ENCODE peak calls at places on chromosomes 13 and 19, in six cellular contexts. Y is RWPE2, F is D721Med, J is right lobe of liver, H is uterus, I is RWPE1. Z is an unnamed sample.

GRCh38 chr19:54233941-54234340 is 8.6 kb downstream of the LILRA6 start:
- DNase-seq in Y (no peak), F (no peak), J (no peak), H (no peak), I (no peak), Z (peak)

GRCh38 chr13:40402931-40403412 is 263.5 kb downstream of the FOXO1 start:
- DNase-seq in Y (no peak), F (no peak), J (no peak), H (peak), I (peak), Z (no peak)

GRCh38 chr19:10471909-10472308 is 31.2 kb downstream of the KEAP1 start:
- DNase-seq in Y (no peak), F (no peak), J (no peak), H (no peak), I (no peak), Z (no peak)

GRCh38 chr19:1070931-1071791 is 4.2 kb downstream of the ARHGAP45 start:
- DNase-seq in Y (no peak), F (no peak), J (no peak), H (no peak), I (no peak), Z (no peak)

GRCh38 chr13:70088926-70089325 is 18.7 kb upstream of the ATXN8OS start:
- DNase-seq in Y (no peak), F (no peak), J (no peak), H (no peak), I (no peak), Z (no peak)

GRCh38 chr19:58054792-58055482 is 4.1 kb upstream of the ZNF135 start:
- DNase-seq in Y (no peak), F (no peak), J (no peak), H (peak), I (no peak), Z (no peak)

GRCh38 chr13:98476538-98476966 is 100.4 kb downstream of the STK24 start:
- DNase-seq in Y (peak), F (no peak), J (peak), H (peak), I (peak), Z (no peak)

GRCh38 chr13:106568225-106569003 is 477 bp upstream of the ARGLU1 start:
- DNase-seq in Y (no peak), F (peak), J (no peak), H (no peak), I (no peak), Z (no peak)

GRCh38 chr13:44921931-44922758 is 67.1 kb downstream of the NUFIP1 start:
- DNase-seq in Y (peak), F (no peak), J (no peak), H (peak), I (peak), Z (no peak)

GRCh38 chr13:89490661-89491060 is 1819.5 kb downstream of the SLITRK5 start:
- DNase-seq in Y (no peak), F (no peak), J (no peak), H (no peak), I (no peak), Z (no peak)

DNA sequence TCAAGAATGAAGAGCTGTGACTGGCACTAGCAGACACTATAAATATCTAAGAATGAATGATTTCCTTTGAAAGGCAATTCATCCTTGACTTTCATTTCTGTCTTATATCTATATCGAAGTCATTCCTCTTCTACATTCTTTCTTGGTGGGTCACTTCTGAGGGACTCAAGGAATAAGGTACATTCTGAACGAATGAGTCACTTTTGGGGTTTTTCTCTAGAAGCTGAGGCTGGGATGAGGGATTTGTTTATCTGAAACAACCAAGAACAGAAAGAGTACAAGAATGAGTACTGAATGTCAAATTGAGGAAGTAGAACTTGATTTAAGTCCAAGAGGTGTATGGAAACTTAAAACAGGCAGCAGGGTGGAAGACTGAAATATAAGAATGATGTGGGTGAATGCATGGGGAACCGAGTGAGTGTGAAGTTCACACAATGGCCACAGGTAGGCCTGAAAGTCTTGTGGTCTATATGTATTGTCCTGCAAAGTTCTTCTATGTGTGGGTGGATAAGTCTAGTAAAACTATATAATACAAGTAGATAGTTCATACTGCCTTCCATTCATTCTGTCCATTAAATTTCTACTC is 343.9 kb downstream of the OXGR1 start:
- DNase-seq in Y (no peak), F (no peak), J (no peak), H (no peak), I (no peak), Z (no peak)
- TF ChIP-seq CTCF in Y (no peak), F (no peak), J (no peak), H (no peak), I (no peak), Z (no peak)

DNA sequence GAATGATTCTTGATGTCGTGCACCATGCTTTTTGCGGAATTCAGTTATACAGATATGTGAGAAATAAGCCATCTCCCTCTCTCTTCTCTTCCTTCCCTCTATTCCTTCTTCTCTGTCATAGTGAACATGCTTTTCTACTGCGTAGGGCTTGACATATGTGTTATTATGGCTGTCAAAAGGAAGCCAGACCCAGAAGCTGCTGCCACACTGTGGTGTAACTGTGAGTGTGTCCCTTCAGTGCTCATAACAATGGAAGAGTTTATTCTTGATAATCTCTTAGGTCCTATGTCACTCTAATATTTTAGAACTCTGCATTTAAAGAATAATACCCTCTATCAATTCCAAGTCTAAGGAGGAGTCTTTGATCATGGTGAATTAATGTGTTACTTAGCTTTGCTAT is 208.9 kb upstream of the TMTC4 start:
- DNase-seq in Y (no peak), F (no peak), J (no peak), H (no peak), I (no peak), Z (no peak)
- TF ChIP-seq CTCF in Y (peak), F (no peak), J (no peak), H (no peak), I (no peak), Z (no peak)

DNA sequence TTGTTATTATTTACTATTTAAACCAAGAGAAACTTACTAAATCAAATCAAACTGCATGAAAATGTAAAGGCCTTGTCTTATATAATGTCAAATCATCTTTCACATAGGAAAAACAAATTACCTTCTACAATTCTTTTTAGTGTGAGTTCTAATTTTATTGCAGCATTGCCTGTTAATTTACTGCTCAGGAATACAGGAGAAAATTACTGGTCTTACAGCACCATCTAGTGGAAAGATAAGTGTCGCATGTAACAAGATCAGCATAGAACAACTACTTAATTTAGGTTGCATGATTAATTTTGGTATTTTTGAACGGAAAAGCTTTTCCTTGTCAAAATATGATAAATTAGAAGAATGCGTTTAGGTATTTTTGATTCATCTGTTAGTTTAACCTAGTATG is 502.7 kb downstream of the UQCRFS1 start:
- DNase-seq in Y (no peak), F (no peak), J (no peak), H (no peak), I (peak), Z (no peak)
- TF ChIP-seq CTCF in Y (peak), F (peak), J (peak), H (peak), I (peak), Z (peak)

DNA sequence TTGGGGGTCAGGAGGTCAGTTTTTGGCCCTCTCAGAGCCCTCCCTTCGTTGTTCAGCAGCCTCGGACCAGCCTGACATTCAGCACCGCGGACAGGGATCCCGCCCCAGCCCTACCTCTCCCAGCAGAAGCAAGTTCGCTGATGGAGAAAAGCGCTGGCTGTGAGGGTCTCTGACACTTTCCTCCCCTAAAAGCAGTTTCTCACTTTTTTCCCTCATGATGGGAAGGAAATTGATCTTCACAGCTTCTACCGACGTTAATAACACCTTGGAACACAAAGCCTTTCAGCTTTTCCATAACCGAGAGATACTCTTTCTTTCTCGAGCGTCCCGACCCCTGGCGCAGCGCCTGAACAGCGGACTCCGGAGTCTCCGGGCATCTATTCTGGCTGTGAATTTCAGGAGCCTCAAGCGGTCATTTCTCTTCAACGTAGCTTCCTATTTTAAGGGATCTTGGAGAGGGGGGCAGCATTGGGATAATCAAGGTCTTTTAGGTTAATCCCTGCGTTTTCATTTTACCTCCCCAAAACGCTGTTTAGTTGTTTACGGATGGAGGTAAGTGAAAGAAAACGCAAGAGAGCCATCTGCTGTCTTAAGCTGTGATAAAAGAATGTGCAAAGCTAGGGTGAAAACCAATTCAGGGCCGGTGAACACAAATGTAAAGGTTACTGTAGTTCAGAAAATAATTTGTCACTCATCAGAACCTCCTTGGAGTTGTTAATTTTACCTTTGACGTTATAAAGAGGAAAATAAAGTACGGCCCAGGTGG is 467.2 kb downstream of the ITGBL1 start:
- DNase-seq in Y (no peak), F (no peak), J (peak), H (no peak), I (no peak), Z (no peak)
- TF ChIP-seq CTCF in Y (no peak), F (peak), J (no peak), H (no peak), I (no peak), Z (peak)

GRCh38 chr19:38543807-38544568 is 73.8 kb downstream of the MAP4K1 start:
- DNase-seq in Y (peak), F (peak), J (peak), H (peak), I (peak), Z (peak)
- TF ChIP-seq CTCF in Y (peak), F (peak), J (peak), H (peak), I (peak), Z (peak)

DNA sequence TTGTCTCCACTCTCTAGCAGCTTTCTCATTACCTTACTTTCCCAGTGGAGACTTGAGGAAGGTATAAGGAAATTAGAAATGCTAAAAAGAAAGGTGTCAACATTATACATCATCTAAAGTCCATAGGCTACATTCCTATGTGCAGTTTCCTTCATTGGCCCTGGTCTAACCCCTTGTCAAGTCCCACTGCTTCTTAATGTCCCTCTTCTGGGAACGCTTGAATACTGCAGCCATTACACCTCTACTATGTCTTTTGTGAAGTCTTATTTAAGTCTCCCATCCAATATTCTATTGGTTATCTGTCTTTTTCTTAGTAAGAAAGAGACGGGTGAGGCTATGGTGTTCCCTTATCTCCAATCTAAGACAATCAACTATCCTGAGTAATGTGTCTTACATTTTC is 332.6 kb upstream of the TMTC4 start:
- DNase-seq in Y (no peak), F (no peak), J (no peak), H (no peak), I (no peak), Z (no peak)
- TF ChIP-seq CTCF in Y (no peak), F (no peak), J (no peak), H (no peak), I (no peak), Z (no peak)